ENCODE peak calls at places on chromosomes 16 and 17, in nine cellular contexts. One of them, this sample, is unnamed. For H3K4me1, the result is how much of the 10 kb centered on the place peaks cover.

GRCh38 chr17:55577687-55578086 is 66.4 kb upstream of the SMIM36 start:
- DNase-seq in CD4-positive, CD25-positive, alpha-beta regulatory T cell: no peak
- DNase-seq in right cardiac atrium: peak
- DNase-seq in Panc1: no peak
- DNase-seq in naive thymus-derived CD4-positive, alpha-beta T cell: peak
- DNase-seq in GM12878: no peak
- DNase-seq in left ventricle myocardium inferior: peak
- DNase-seq in body of pancreas: no peak
- DNase-seq in prostate gland: no peak
- DNase-seq in this sample: no peak

GRCh38 chr17:9905902-9906301 is 831 bp upstream of the RCVRN start:
- DNase-seq in CD4-positive, CD25-positive, alpha-beta regulatory T cell: no peak
- DNase-seq in right cardiac atrium: peak
- DNase-seq in Panc1: no peak
- DNase-seq in naive thymus-derived CD4-positive, alpha-beta T cell: no peak
- DNase-seq in GM12878: no peak
- DNase-seq in left ventricle myocardium inferior: peak
- DNase-seq in body of pancreas: peak
- DNase-seq in prostate gland: no peak
- DNase-seq in this sample: no peak

GRCh38 chr16:4700997-4701743 is 7.8 kb downstream of the NUDT16L1 start:
- DNase-seq in CD4-positive, CD25-positive, alpha-beta regulatory T cell: no peak
- DNase-seq in right cardiac atrium: peak
- DNase-seq in Panc1: no peak
- DNase-seq in naive thymus-derived CD4-positive, alpha-beta T cell: no peak
- DNase-seq in GM12878: no peak
- DNase-seq in left ventricle myocardium inferior: peak
- DNase-seq in body of pancreas: no peak
- DNase-seq in prostate gland: peak
- DNase-seq in this sample: no peak

GRCh38 chr17:80248894-80249710 is 11.6 kb upstream of the RNF213 start:
- DNase-seq in CD4-positive, CD25-positive, alpha-beta regulatory T cell: no peak
- DNase-seq in right cardiac atrium: no peak
- DNase-seq in Panc1: no peak
- DNase-seq in naive thymus-derived CD4-positive, alpha-beta T cell: no peak
- DNase-seq in GM12878: no peak
- DNase-seq in left ventricle myocardium inferior: no peak
- DNase-seq in body of pancreas: no peak
- DNase-seq in prostate gland: no peak
- DNase-seq in this sample: no peak

GRCh38 chr16:82033683-82034300 is 1.3 kb upstream of the HSD17B2 start:
- DNase-seq in CD4-positive, CD25-positive, alpha-beta regulatory T cell: no peak
- DNase-seq in right cardiac atrium: no peak
- DNase-seq in Panc1: no peak
- DNase-seq in naive thymus-derived CD4-positive, alpha-beta T cell: no peak
- DNase-seq in GM12878: no peak
- DNase-seq in left ventricle myocardium inferior: no peak
- DNase-seq in body of pancreas: no peak
- DNase-seq in prostate gland: no peak
- DNase-seq in this sample: no peak

GRCh38 chr16:19753815-19754643 is 36.0 kb downstream of the IQCK start:
- DNase-seq in CD4-positive, CD25-positive, alpha-beta regulatory T cell: no peak
- DNase-seq in right cardiac atrium: no peak
- DNase-seq in Panc1: no peak
- DNase-seq in naive thymus-derived CD4-positive, alpha-beta T cell: no peak
- DNase-seq in GM12878: no peak
- DNase-seq in left ventricle myocardium inferior: no peak
- DNase-seq in body of pancreas: peak
- DNase-seq in prostate gland: peak
- DNase-seq in this sample: no peak

GRCh38 chr17:80832266-80832676 is 159.4 kb upstream of the CHMP6 start:
- DNase-seq in CD4-positive, CD25-positive, alpha-beta regulatory T cell: no peak
- DNase-seq in right cardiac atrium: no peak
- DNase-seq in Panc1: no peak
- DNase-seq in naive thymus-derived CD4-positive, alpha-beta T cell: no peak
- DNase-seq in GM12878: no peak
- DNase-seq in left ventricle myocardium inferior: no peak
- DNase-seq in body of pancreas: peak
- DNase-seq in prostate gland: no peak
- DNase-seq in this sample: no peak

GRCh38 chr16:15539197-15539596 is 103.8 kb downstream of the MARF1 start:
- DNase-seq in CD4-positive, CD25-positive, alpha-beta regulatory T cell: no peak
- DNase-seq in right cardiac atrium: no peak
- DNase-seq in Panc1: no peak
- DNase-seq in naive thymus-derived CD4-positive, alpha-beta T cell: no peak
- DNase-seq in GM12878: no peak
- DNase-seq in left ventricle myocardium inferior: no peak
- DNase-seq in body of pancreas: no peak
- DNase-seq in prostate gland: no peak
- DNase-seq in this sample: no peak

GRCh38 chr17:13562271-13562800 is 39.4 kb downstream of the HS3ST3A1 start:
- DNase-seq in CD4-positive, CD25-positive, alpha-beta regulatory T cell: no peak
- DNase-seq in right cardiac atrium: peak
- DNase-seq in Panc1: no peak
- DNase-seq in naive thymus-derived CD4-positive, alpha-beta T cell: no peak
- DNase-seq in GM12878: no peak
- DNase-seq in left ventricle myocardium inferior: no peak
- DNase-seq in body of pancreas: peak
- DNase-seq in prostate gland: no peak
- DNase-seq in this sample: no peak

GRCh38 chr16:54118846-54119245 is 167.7 kb downstream of the IRX3 start:
- DNase-seq in CD4-positive, CD25-positive, alpha-beta regulatory T cell: no peak
- DNase-seq in right cardiac atrium: no peak
- DNase-seq in Panc1: no peak
- DNase-seq in naive thymus-derived CD4-positive, alpha-beta T cell: no peak
- DNase-seq in GM12878: no peak
- DNase-seq in left ventricle myocardium inferior: no peak
- DNase-seq in body of pancreas: no peak
- DNase-seq in prostate gland: no peak
- DNase-seq in this sample: no peak

GRCh38 chr17:57442401-57442823 is 186.1 kb downstream of the MSI2 start:
- DNase-seq in CD4-positive, CD25-positive, alpha-beta regulatory T cell: no peak
- DNase-seq in right cardiac atrium: no peak
- DNase-seq in Panc1: no peak
- DNase-seq in naive thymus-derived CD4-positive, alpha-beta T cell: no peak
- DNase-seq in GM12878: no peak
- DNase-seq in left ventricle myocardium inferior: no peak
- DNase-seq in body of pancreas: no peak
- DNase-seq in prostate gland: no peak
- DNase-seq in this sample: no peak

GRCh38 chr17:57441270-57441600 is 184.9 kb downstream of the MSI2 start:
- DNase-seq in CD4-positive, CD25-positive, alpha-beta regulatory T cell: no peak
- DNase-seq in right cardiac atrium: no peak
- DNase-seq in Panc1: no peak
- DNase-seq in naive thymus-derived CD4-positive, alpha-beta T cell: no peak
- DNase-seq in GM12878: no peak
- DNase-seq in left ventricle myocardium inferior: no peak
- DNase-seq in body of pancreas: no peak
- DNase-seq in prostate gland: no peak
- DNase-seq in this sample: no peak

GRCh38 chr17:57442914-57443571 is 186.7 kb downstream of the MSI2 start:
- DNase-seq in CD4-positive, CD25-positive, alpha-beta regulatory T cell: peak
- DNase-seq in right cardiac atrium: peak
- DNase-seq in Panc1: no peak
- DNase-seq in naive thymus-derived CD4-positive, alpha-beta T cell: peak
- DNase-seq in GM12878: no peak
- DNase-seq in left ventricle myocardium inferior: peak
- DNase-seq in body of pancreas: no peak
- DNase-seq in prostate gland: peak
- DNase-seq in this sample: peak

GRCh38 chr17:57438031-57438731 is 181.9 kb downstream of the MSI2 start:
- DNase-seq in CD4-positive, CD25-positive, alpha-beta regulatory T cell: no peak
- DNase-seq in right cardiac atrium: no peak
- DNase-seq in Panc1: no peak
- DNase-seq in naive thymus-derived CD4-positive, alpha-beta T cell: no peak
- DNase-seq in GM12878: no peak
- DNase-seq in left ventricle myocardium inferior: no peak
- DNase-seq in body of pancreas: no peak
- DNase-seq in prostate gland: no peak
- DNase-seq in this sample: no peak

DNA sequence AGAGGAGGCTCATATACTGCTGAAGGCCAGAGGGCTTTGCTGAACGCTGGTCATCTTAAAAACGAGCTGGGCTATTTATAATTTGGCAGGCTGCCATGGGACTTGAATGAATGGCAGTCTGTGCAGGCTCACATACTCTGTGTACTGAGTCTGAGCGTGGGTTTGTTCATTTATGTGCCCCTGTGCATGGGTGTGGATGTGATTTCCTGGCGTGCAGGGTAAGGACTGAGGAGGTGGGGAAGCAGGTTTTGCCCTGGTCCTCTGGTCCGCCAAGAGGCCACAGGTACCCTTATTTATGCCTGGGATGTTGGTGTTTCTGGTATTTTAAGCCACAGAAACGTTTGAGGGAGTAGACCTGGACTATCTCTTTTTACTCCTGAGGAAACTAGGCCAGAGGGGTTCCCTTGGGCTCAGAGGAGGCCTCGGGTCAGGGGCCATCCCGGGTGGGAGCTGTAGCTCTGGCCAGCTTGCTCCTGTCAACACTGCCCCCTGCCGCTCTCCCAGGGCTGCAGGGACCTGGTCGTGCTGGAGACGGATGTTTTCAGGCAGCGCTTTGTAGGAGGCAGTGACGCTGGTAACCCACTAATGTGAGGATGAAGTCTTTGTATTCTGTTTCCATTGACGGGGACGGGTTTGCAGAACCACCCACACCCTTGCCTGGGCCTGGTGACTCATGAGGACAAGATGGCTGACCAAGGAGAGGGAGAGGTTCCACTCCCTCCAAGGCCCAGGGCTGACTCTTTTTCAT is 184.4 kb downstream of the MSI2 start:
- DNase-seq in CD4-positive, CD25-positive, alpha-beta regulatory T cell: peak
- DNase-seq in right cardiac atrium: peak
- DNase-seq in Panc1: no peak
- DNase-seq in naive thymus-derived CD4-positive, alpha-beta T cell: peak
- DNase-seq in GM12878: peak
- DNase-seq in left ventricle myocardium inferior: peak
- DNase-seq in body of pancreas: peak
- DNase-seq in prostate gland: peak
- DNase-seq in this sample: peak
- H3K4me1 ChIP-seq in CD4-positive, CD25-positive, alpha-beta regulatory T cell: half or more
- H3K4me1 ChIP-seq in right cardiac atrium: under half
- H3K4me1 ChIP-seq in Panc1: under half
- H3K4me1 ChIP-seq in naive thymus-derived CD4-positive, alpha-beta T cell: under half
- H3K4me1 ChIP-seq in GM12878: half or more
- H3K4me1 ChIP-seq in left ventricle myocardium inferior: half or more
- H3K4me1 ChIP-seq in body of pancreas: under half
- H3K4me1 ChIP-seq in prostate gland: under half
- H3K4me1 ChIP-seq in this sample: under half

GRCh38 chr17:3551189-3551588 is 6.4 kb downstream of the TRPV3 start:
- DNase-seq in CD4-positive, CD25-positive, alpha-beta regulatory T cell: no peak
- DNase-seq in right cardiac atrium: no peak
- DNase-seq in Panc1: no peak
- DNase-seq in naive thymus-derived CD4-positive, alpha-beta T cell: no peak
- DNase-seq in GM12878: no peak
- DNase-seq in left ventricle myocardium inferior: no peak
- DNase-seq in body of pancreas: no peak
- DNase-seq in prostate gland: no peak
- DNase-seq in this sample: no peak
- H3K27ac ChIP-seq in CD4-positive, CD25-positive, alpha-beta regulatory T cell: no peak
- H3K27ac ChIP-seq in right cardiac atrium: no peak
- H3K27ac ChIP-seq in Panc1: no peak
- H3K27ac ChIP-seq in naive thymus-derived CD4-positive, alpha-beta T cell: no peak
- H3K27ac ChIP-seq in GM12878: no peak
- H3K27ac ChIP-seq in left ventricle myocardium inferior: no peak
- H3K27ac ChIP-seq in body of pancreas: no peak
- H3K27ac ChIP-seq in prostate gland: no peak
- H3K27ac ChIP-seq in this sample: no peak

DNA sequence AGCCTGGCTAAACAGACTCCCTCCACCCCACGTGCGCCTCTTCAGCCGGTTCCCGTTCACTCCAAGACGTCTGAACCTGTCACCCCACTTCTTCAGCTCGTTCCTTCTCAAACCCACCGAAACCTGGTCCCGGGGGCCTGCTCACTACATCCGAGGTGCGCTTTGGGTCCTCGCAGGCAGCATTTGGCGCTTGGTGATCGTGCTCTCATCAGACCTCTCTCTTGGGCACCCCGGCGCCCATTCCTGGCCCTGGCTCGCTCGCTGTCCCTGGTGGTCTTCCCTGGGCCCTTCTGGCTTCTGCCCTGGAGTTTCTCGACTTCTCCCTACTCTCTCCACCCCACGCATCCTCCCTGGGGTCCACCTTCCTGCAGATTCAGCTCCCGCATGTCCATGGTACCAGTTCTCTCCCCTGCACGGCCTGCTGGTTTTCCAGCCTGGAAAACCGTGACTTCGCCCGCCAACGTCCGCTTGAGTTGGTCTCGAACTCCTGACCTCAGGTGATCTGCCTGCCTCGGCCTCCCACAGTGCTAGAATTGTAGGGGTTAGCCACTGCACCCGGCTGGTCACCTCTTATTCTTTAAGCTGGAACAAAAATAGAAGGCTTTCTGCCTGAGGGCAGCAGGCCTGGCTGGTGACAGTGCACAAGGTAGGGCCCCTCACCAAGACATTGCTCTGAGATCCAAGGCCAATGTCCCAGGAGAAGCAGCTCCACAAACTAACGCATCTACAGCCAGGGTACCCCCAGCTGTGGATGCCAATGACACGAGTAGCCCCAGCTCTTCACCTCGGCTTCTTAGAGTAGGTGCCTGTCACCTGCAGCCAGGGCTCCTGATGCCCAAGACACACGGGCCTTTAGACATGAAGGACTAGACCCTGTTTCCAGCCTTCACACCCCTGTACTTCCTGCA is 1.0 kb upstream of the MEAK7 start:
- DNase-seq in CD4-positive, CD25-positive, alpha-beta regulatory T cell: no peak
- DNase-seq in right cardiac atrium: no peak
- DNase-seq in Panc1: no peak
- DNase-seq in naive thymus-derived CD4-positive, alpha-beta T cell: no peak
- DNase-seq in GM12878: no peak
- DNase-seq in left ventricle myocardium inferior: no peak
- DNase-seq in body of pancreas: no peak
- DNase-seq in prostate gland: no peak
- DNase-seq in this sample: no peak
- H3K4me1 ChIP-seq in CD4-positive, CD25-positive, alpha-beta regulatory T cell: half or more
- H3K4me1 ChIP-seq in right cardiac atrium: under half
- H3K4me1 ChIP-seq in Panc1: under half
- H3K4me1 ChIP-seq in naive thymus-derived CD4-positive, alpha-beta T cell: under half
- H3K4me1 ChIP-seq in GM12878: half or more
- H3K4me1 ChIP-seq in left ventricle myocardium inferior: under half
- H3K4me1 ChIP-seq in body of pancreas: under half
- H3K4me1 ChIP-seq in prostate gland: under half
- H3K4me1 ChIP-seq in this sample: half or more

GRCh38 chr17:82058855-82059249 is 6.8 kb downstream of the DUS1L start:
- DNase-seq in CD4-positive, CD25-positive, alpha-beta regulatory T cell: no peak
- DNase-seq in right cardiac atrium: no peak
- DNase-seq in Panc1: no peak
- DNase-seq in naive thymus-derived CD4-positive, alpha-beta T cell: no peak
- DNase-seq in GM12878: no peak
- DNase-seq in left ventricle myocardium inferior: no peak
- DNase-seq in body of pancreas: no peak
- DNase-seq in prostate gland: no peak
- DNase-seq in this sample: no peak
- H3K27ac ChIP-seq in CD4-positive, CD25-positive, alpha-beta regulatory T cell: no peak
- H3K27ac ChIP-seq in right cardiac atrium: no peak
- H3K27ac ChIP-seq in Panc1: no peak
- H3K27ac ChIP-seq in naive thymus-derived CD4-positive, alpha-beta T cell: no peak
- H3K27ac ChIP-seq in GM12878: no peak
- H3K27ac ChIP-seq in left ventricle myocardium inferior: no peak
- H3K27ac ChIP-seq in body of pancreas: no peak
- H3K27ac ChIP-seq in prostate gland: no peak
- H3K27ac ChIP-seq in this sample: no peak

GRCh38 chr17:2211661-2212327 is 91.8 kb downstream of the SMG6 start:
- DNase-seq in CD4-positive, CD25-positive, alpha-beta regulatory T cell: no peak
- DNase-seq in right cardiac atrium: no peak
- DNase-seq in Panc1: no peak
- DNase-seq in naive thymus-derived CD4-positive, alpha-beta T cell: no peak
- DNase-seq in GM12878: no peak
- DNase-seq in left ventricle myocardium inferior: no peak
- DNase-seq in body of pancreas: no peak
- DNase-seq in prostate gland: no peak
- DNase-seq in this sample: no peak
- H3K4me1 ChIP-seq in CD4-positive, CD25-positive, alpha-beta regulatory T cell: under half
- H3K4me1 ChIP-seq in right cardiac atrium: under half
- H3K4me1 ChIP-seq in Panc1: under half
- H3K4me1 ChIP-seq in naive thymus-derived CD4-positive, alpha-beta T cell: half or more
- H3K4me1 ChIP-seq in GM12878: under half
- H3K4me1 ChIP-seq in left ventricle myocardium inferior: half or more
- H3K4me1 ChIP-seq in body of pancreas: under half
- H3K4me1 ChIP-seq in prostate gland: under half
- H3K4me1 ChIP-seq in this sample: under half